ENCODE peak calls at places on chromosome 7, in five cellular contexts. One of them, this sample, is unnamed.

GRCh38 chr7:137940656-137941518 is 61.0 kb downstream of the CREB3L2 start:
- DNase-seq in EL: peak
- DNase-seq in small intestine: peak
- DNase-seq in Calu3: no peak
- DNase-seq in NCI-H460: no peak
- DNase-seq in this sample: peak

GRCh38 chr7:81527651-81528050 is 242.2 kb downstream of the HGF start:
- DNase-seq in EL: peak
- DNase-seq in small intestine: no peak
- DNase-seq in Calu3: no peak
- DNase-seq in NCI-H460: peak
- DNase-seq in this sample: no peak

GRCh38 chr7:20301311-20301939 is 29.3 kb upstream of the ITGB8 start:
- DNase-seq in small intestine: no peak
- DNase-seq in Calu3: no peak
- DNase-seq in NCI-H460: no peak
- DNase-seq in EL: peak
- DNase-seq in this sample: no peak

GRCh38 chr7:540997-541396 is 21.4 kb upstream of the PDGFA start:
- DNase-seq in Calu3: no peak
- DNase-seq in NCI-H460: no peak
- DNase-seq in EL: no peak
- DNase-seq in small intestine: no peak
- DNase-seq in this sample: no peak

GRCh38 chr7:78151229-78151628 is 352.7 kb downstream of the PHTF2 start:
- DNase-seq in Calu3: no peak
- DNase-seq in EL: peak
- DNase-seq in NCI-H460: no peak
- DNase-seq in small intestine: no peak
- DNase-seq in this sample: no peak

GRCh38 chr7:33108931-33109757 is at the start of gene RP9:
- DNase-seq in small intestine: peak
- DNase-seq in Calu3: peak
- DNase-seq in EL: peak
- DNase-seq in NCI-H460: peak
- DNase-seq in this sample: no peak

GRCh38 chr7:81256991-81257390 is 338.1 kb upstream of the SEMA3C start:
- DNase-seq in EL: peak
- DNase-seq in Calu3: no peak
- DNase-seq in small intestine: no peak
- DNase-seq in NCI-H460: no peak
- DNase-seq in this sample: no peak

GRCh38 chr7:17580141-17580540 is 281.7 kb downstream of the AHR start:
- DNase-seq in NCI-H460: no peak
- DNase-seq in Calu3: no peak
- DNase-seq in EL: peak
- DNase-seq in small intestine: no peak
- DNase-seq in this sample: no peak

GRCh38 chr7:4133491-4134044 is 548.5 kb upstream of the FOXK1 start:
- DNase-seq in EL: no peak
- DNase-seq in Calu3: no peak
- DNase-seq in NCI-H460: no peak
- DNase-seq in small intestine: peak
- DNase-seq in this sample: no peak

GRCh38 chr7:95420996-95421846 is 13.6 kb downstream of the PON2 start:
- DNase-seq in small intestine: no peak
- DNase-seq in Calu3: peak
- DNase-seq in EL: no peak
- DNase-seq in NCI-H460: no peak
- DNase-seq in this sample: peak

GRCh38 chr7:115023219-115023618 is 101.3 kb downstream of the MDFIC start:
- DNase-seq in NCI-H460: no peak
- DNase-seq in EL: no peak
- DNase-seq in Calu3: no peak
- DNase-seq in small intestine: no peak
- DNase-seq in this sample: no peak

GRCh38 chr7:91973632-91974031 is 33.0 kb downstream of the AKAP9 start:
- DNase-seq in NCI-H460: no peak
- DNase-seq in EL: no peak
- DNase-seq in Calu3: no peak
- DNase-seq in small intestine: no peak
- DNase-seq in this sample: no peak

GRCh38 chr7:130674456-130674855 is 5.9 kb upstream of the COPG2 start:
- DNase-seq in NCI-H460: no peak
- DNase-seq in small intestine: no peak
- DNase-seq in Calu3: no peak
- DNase-seq in EL: no peak
- DNase-seq in this sample: no peak

GRCh38 chr7:116673504-116673865 is 1.5 kb downstream of the MET start:
- DNase-seq in EL: no peak
- DNase-seq in Calu3: no peak
- DNase-seq in NCI-H460: no peak
- DNase-seq in small intestine: no peak
- DNase-seq in this sample: no peak

GRCh38 chr7:155863721-155864151 is 51.5 kb upstream of the SHH start:
- DNase-seq in Calu3: no peak
- DNase-seq in small intestine: no peak
- DNase-seq in EL: no peak
- DNase-seq in NCI-H460: no peak
- DNase-seq in this sample: no peak

GRCh38 chr7:1505731-1506550 is 1.8 kb upstream of the INTS1 start:
- DNase-seq in Calu3: peak
- DNase-seq in small intestine: no peak
- DNase-seq in NCI-H460: peak
- DNase-seq in EL: no peak
- DNase-seq in this sample: no peak

GRCh38 chr7:34133356-34133982 is 228.1 kb downstream of the BMPER start:
- DNase-seq in EL: peak
- DNase-seq in Calu3: no peak
- DNase-seq in NCI-H460: no peak
- DNase-seq in small intestine: no peak
- DNase-seq in this sample: no peak

This sample was measured in PC-9.